ENCODE peak calls at places on chromosomes 5 and 9, in seven cellular contexts. One of them, this sample, is unnamed. For H3K4me1, the result is how much of the 10 kb centered on the place peaks cover.

GRCh38 chr9:121286688-121286972 is 18.7 kb downstream of the GSN start:
- DNase-seq in SK-N-SH: no peak
- DNase-seq in OCI-LY7: no peak
- DNase-seq in PC-3: no peak
- DNase-seq in hepatocyte: no peak
- DNase-seq in HCT116: no peak
- DNase-seq in GM23338: no peak
- DNase-seq in this sample: no peak

GRCh38 chr9:357560-357959 is 142.9 kb downstream of the DOCK8 start:
- DNase-seq in SK-N-SH: no peak
- DNase-seq in OCI-LY7: no peak
- DNase-seq in PC-3: no peak
- DNase-seq in hepatocyte: no peak
- DNase-seq in HCT116: no peak
- DNase-seq in GM23338: no peak
- DNase-seq in this sample: no peak

GRCh38 chr5:84191296-84191695 is 193.4 kb downstream of the EDIL3 start:
- DNase-seq in SK-N-SH: no peak
- DNase-seq in OCI-LY7: no peak
- DNase-seq in PC-3: no peak
- DNase-seq in hepatocyte: no peak
- DNase-seq in HCT116: no peak
- DNase-seq in GM23338: no peak
- DNase-seq in this sample: no peak

GRCh38 chr5:150523472-150524350 is 15.8 kb downstream of the NDST1 start:
- DNase-seq in SK-N-SH: peak
- DNase-seq in OCI-LY7: peak
- DNase-seq in PC-3: peak
- DNase-seq in hepatocyte: peak
- DNase-seq in HCT116: peak
- DNase-seq in GM23338: peak
- DNase-seq in this sample: peak

GRCh38 chr5:119017999-119018398 is 29.7 kb upstream of the DTWD2 start:
- DNase-seq in SK-N-SH: no peak
- DNase-seq in OCI-LY7: no peak
- DNase-seq in PC-3: peak
- DNase-seq in hepatocyte: no peak
- DNase-seq in HCT116: no peak
- DNase-seq in GM23338: no peak
- DNase-seq in this sample: no peak

GRCh38 chr5:35990941-35991592 is at the start of gene UGT3A1:
- DNase-seq in SK-N-SH: no peak
- DNase-seq in OCI-LY7: no peak
- DNase-seq in PC-3: no peak
- DNase-seq in hepatocyte: peak
- DNase-seq in HCT116: no peak
- DNase-seq in GM23338: peak
- DNase-seq in this sample: peak

GRCh38 chr5:33305530-33305929 is 135.2 kb upstream of the TARS1 start:
- DNase-seq in SK-N-SH: no peak
- DNase-seq in OCI-LY7: no peak
- DNase-seq in PC-3: no peak
- DNase-seq in hepatocyte: no peak
- DNase-seq in HCT116: no peak
- DNase-seq in GM23338: no peak
- DNase-seq in this sample: no peak

GRCh38 chr5:95961617-95962474 is at the start of gene ELL2:
- DNase-seq in SK-N-SH: peak
- DNase-seq in OCI-LY7: peak
- DNase-seq in PC-3: peak
- DNase-seq in hepatocyte: peak
- DNase-seq in HCT116: peak
- DNase-seq in GM23338: peak
- DNase-seq in this sample: peak

GRCh38 chr9:93522736-93523135 is 53.6 kb upstream of the PHF2 start:
- DNase-seq in SK-N-SH: no peak
- DNase-seq in OCI-LY7: no peak
- DNase-seq in PC-3: no peak
- DNase-seq in hepatocyte: no peak
- DNase-seq in HCT116: no peak
- DNase-seq in GM23338: no peak
- DNase-seq in this sample: no peak

DNA sequence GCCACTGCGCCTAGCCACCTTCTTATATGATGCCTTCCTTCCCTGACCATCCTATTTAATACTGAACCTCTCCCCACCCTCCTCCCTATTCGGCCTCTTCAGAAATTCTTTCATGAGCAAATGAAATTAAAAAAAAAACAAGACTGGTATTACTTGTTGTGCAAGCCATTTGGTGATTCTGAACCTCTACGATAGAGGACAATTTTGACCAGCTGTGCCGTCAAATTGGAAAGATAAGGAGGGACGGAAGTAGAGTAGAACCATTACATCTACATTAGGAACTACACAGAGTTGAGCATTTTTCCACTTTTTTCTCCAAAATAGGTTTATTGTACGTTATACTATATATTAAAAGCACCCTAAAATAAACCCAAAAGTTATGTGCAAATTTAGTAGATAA is 2.9 kb downstream of the DHX29 start:
- DNase-seq in SK-N-SH: no peak
- DNase-seq in OCI-LY7: no peak
- DNase-seq in PC-3: no peak
- DNase-seq in hepatocyte: no peak
- DNase-seq in HCT116: no peak
- DNase-seq in GM23338: no peak
- DNase-seq in this sample: no peak
- H3K4me1 ChIP-seq in SK-N-SH: under half
- H3K4me1 ChIP-seq in OCI-LY7: under half
- H3K4me1 ChIP-seq in PC-3: under half
- H3K4me1 ChIP-seq in hepatocyte: under half
- H3K4me1 ChIP-seq in HCT116: under half
- H3K4me1 ChIP-seq in GM23338: under half
- H3K4me1 ChIP-seq in this sample: under half

GRCh38 chr9:3332802-3333201 is 193.0 kb downstream of the RFX3 start:
- DNase-seq in SK-N-SH: no peak
- DNase-seq in OCI-LY7: no peak
- DNase-seq in PC-3: no peak
- DNase-seq in hepatocyte: no peak
- DNase-seq in HCT116: no peak
- DNase-seq in GM23338: no peak
- DNase-seq in this sample: peak
- TF ChIP-seq EZH2phosphoT487 in SK-N-SH: no peak
- TF ChIP-seq EZH2phosphoT487 in OCI-LY7: no peak
- TF ChIP-seq EZH2phosphoT487 in PC-3: no peak
- TF ChIP-seq EZH2phosphoT487 in hepatocyte: no peak
- TF ChIP-seq EZH2phosphoT487 in HCT116: no peak
- TF ChIP-seq EZH2phosphoT487 in GM23338: no peak
- TF ChIP-seq EZH2phosphoT487 in this sample: no peak

GRCh38 chr5:172486912-172487311 is 32.6 kb upstream of the SH3PXD2B start:
- DNase-seq in SK-N-SH: no peak
- DNase-seq in OCI-LY7: no peak
- DNase-seq in PC-3: no peak
- DNase-seq in hepatocyte: no peak
- DNase-seq in HCT116: no peak
- DNase-seq in GM23338: no peak
- DNase-seq in this sample: no peak

GRCh38 chr5:172488221-172488620 is 33.9 kb upstream of the SH3PXD2B start:
- DNase-seq in SK-N-SH: no peak
- DNase-seq in OCI-LY7: no peak
- DNase-seq in PC-3: no peak
- DNase-seq in hepatocyte: no peak
- DNase-seq in HCT116: no peak
- DNase-seq in GM23338: no peak
- DNase-seq in this sample: no peak

GRCh38 chr5:172485511-172486202 is 31.3 kb upstream of the SH3PXD2B start:
- DNase-seq in SK-N-SH: no peak
- DNase-seq in OCI-LY7: no peak
- DNase-seq in PC-3: no peak
- DNase-seq in hepatocyte: no peak
- DNase-seq in HCT116: no peak
- DNase-seq in GM23338: no peak
- DNase-seq in this sample: no peak

GRCh38 chr5:172486451-172486850 is 32.1 kb upstream of the SH3PXD2B start:
- DNase-seq in SK-N-SH: no peak
- DNase-seq in OCI-LY7: no peak
- DNase-seq in PC-3: no peak
- DNase-seq in hepatocyte: no peak
- DNase-seq in HCT116: no peak
- DNase-seq in GM23338: no peak
- DNase-seq in this sample: no peak

DNA sequence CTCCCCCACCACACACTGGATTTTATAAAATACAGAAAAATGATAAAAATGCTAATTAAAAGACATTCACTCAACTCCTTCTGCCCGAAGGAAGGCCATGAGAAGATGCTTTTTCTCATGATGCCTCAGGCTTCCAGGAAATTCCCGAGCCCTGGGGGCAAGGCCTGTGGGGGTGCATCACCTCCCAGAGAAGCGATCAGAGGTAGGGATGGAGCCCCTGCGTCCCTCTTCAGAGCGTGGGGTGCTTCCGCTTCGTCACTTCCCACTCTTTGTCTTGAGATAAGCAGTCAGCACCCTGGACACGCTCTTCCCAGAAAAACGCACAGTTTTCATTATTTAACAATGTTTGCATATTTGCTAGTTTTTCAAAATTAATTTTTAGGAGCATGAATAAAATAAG is 33.3 kb upstream of the SH3PXD2B start:
- DNase-seq in SK-N-SH: no peak
- DNase-seq in OCI-LY7: no peak
- DNase-seq in PC-3: no peak
- DNase-seq in hepatocyte: no peak
- DNase-seq in HCT116: no peak
- DNase-seq in GM23338: no peak
- DNase-seq in this sample: no peak
- TF ChIP-seq CTCF in SK-N-SH: no peak
- TF ChIP-seq CTCF in OCI-LY7: no peak
- TF ChIP-seq CTCF in PC-3: no peak
- TF ChIP-seq CTCF in hepatocyte: no peak
- TF ChIP-seq CTCF in HCT116: no peak
- TF ChIP-seq CTCF in GM23338: no peak
- TF ChIP-seq CTCF in this sample: no peak

GRCh38 chr9:14198544-14199510 is 115.1 kb downstream of the NFIB start:
- DNase-seq in SK-N-SH: peak
- DNase-seq in OCI-LY7: no peak
- DNase-seq in PC-3: no peak
- DNase-seq in hepatocyte: no peak
- DNase-seq in HCT116: no peak
- DNase-seq in GM23338: peak
- DNase-seq in this sample: peak
- H3K4me1 ChIP-seq in SK-N-SH: under half
- H3K4me1 ChIP-seq in OCI-LY7: under half
- H3K4me1 ChIP-seq in PC-3: under half
- H3K4me1 ChIP-seq in hepatocyte: under half
- H3K4me1 ChIP-seq in HCT116: under half
- H3K4me1 ChIP-seq in GM23338: under half
- H3K4me1 ChIP-seq in this sample: under half

GRCh38 chr5:77994943-77995342 is 218.8 kb upstream of the TBCA start:
- DNase-seq in SK-N-SH: no peak
- DNase-seq in OCI-LY7: no peak
- DNase-seq in PC-3: no peak
- DNase-seq in hepatocyte: no peak
- DNase-seq in HCT116: no peak
- DNase-seq in GM23338: no peak
- DNase-seq in this sample: no peak
- TF ChIP-seq EZH2phosphoT487 in SK-N-SH: no peak
- TF ChIP-seq EZH2phosphoT487 in OCI-LY7: no peak
- TF ChIP-seq EZH2phosphoT487 in PC-3: no peak
- TF ChIP-seq EZH2phosphoT487 in hepatocyte: no peak
- TF ChIP-seq EZH2phosphoT487 in HCT116: no peak
- TF ChIP-seq EZH2phosphoT487 in GM23338: no peak
- TF ChIP-seq EZH2phosphoT487 in this sample: no peak

DNA sequence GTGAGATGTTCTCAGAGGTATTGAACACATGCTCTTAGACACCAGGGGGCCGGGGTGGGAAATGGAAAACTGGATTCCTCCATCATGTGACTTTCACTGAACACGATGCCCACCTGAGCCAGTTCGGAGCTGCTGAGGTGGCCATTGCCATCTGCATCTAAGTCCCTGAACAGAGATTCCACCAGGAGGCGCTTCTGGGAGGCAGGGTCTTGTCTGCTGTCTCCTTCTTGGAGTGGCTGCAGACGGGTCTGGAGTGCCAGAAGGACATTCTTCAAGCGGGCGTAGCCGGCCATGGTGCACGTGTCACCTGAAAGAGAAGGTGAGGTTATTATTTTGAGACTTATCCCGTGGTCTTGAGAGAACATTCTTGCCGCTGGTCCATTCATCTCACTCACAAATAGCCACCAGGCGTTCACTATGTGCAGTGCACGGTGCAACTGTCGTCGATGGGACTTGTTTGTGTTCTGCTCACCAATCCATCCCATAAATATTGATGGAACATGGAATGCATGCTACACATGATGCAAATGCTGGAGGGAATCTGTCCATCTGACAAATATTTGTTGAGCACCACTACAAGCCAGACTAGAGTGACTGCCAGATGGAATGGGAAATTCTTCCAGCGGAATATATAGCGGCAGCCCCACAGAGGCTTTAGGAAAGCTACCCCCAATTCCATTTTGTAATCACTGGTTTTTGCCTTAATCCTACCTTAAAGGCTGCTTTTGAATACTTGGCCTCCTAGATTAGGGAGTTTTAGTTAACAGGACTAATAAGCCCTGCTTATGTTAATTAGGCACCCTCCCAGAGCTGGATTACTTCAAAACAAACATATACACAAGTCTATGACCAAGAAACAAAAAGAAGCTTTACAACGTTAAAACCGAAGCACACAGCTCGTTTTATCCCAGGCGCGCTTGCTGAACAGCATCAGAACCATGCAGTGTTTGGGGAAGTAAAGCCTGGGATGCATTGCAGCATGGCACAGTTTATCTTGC is 264.8 kb downstream of the HSPA4 start:
- DNase-seq in SK-N-SH: no peak
- DNase-seq in OCI-LY7: peak
- DNase-seq in PC-3: peak
- DNase-seq in hepatocyte: peak
- DNase-seq in HCT116: peak
- DNase-seq in GM23338: peak
- DNase-seq in this sample: peak
- TF ChIP-seq CTCF in SK-N-SH: peak
- TF ChIP-seq CTCF in OCI-LY7: peak
- TF ChIP-seq CTCF in PC-3: peak
- TF ChIP-seq CTCF in hepatocyte: peak
- TF ChIP-seq CTCF in HCT116: peak
- TF ChIP-seq CTCF in GM23338: peak
- TF ChIP-seq CTCF in this sample: peak

DNA sequence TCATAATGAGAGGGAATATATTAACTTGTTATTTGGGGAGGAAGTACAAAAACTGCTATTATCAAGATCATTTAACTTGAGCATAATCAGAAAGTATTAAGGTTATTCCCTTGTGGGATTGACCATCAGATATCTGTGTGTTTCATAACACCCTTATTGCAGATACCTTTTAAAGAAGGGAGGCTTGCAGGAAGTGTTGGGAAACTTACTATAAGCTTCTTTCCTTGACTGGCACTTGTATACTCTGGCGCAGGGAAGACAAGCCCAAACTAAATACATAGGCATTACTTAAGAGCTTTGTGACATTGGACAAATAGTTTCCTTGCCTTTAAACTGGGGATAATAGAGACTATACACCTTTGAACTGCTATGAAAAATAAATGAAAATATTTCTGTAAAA is 50.9 kb downstream of the PIK3R1 start:
- DNase-seq in SK-N-SH: no peak
- DNase-seq in OCI-LY7: no peak
- DNase-seq in PC-3: no peak
- DNase-seq in hepatocyte: no peak
- DNase-seq in HCT116: no peak
- DNase-seq in GM23338: no peak
- DNase-seq in this sample: no peak
- H3K4me1 ChIP-seq in SK-N-SH: under half
- H3K4me1 ChIP-seq in OCI-LY7: under half
- H3K4me1 ChIP-seq in PC-3: under half
- H3K4me1 ChIP-seq in hepatocyte: half or more
- H3K4me1 ChIP-seq in HCT116: under half
- H3K4me1 ChIP-seq in GM23338: under half
- H3K4me1 ChIP-seq in this sample: under half

GRCh38 chr5:73826301-73826700 is 200.3 kb downstream of the ARHGEF28 start:
- DNase-seq in SK-N-SH: no peak
- DNase-seq in OCI-LY7: no peak
- DNase-seq in PC-3: no peak
- DNase-seq in hepatocyte: no peak
- DNase-seq in HCT116: no peak
- DNase-seq in GM23338: no peak
- DNase-seq in this sample: no peak
- TF ChIP-seq EZH2phosphoT487 in SK-N-SH: no peak
- TF ChIP-seq EZH2phosphoT487 in OCI-LY7: no peak
- TF ChIP-seq EZH2phosphoT487 in PC-3: no peak
- TF ChIP-seq EZH2phosphoT487 in hepatocyte: no peak
- TF ChIP-seq EZH2phosphoT487 in HCT116: no peak
- TF ChIP-seq EZH2phosphoT487 in GM23338: no peak
- TF ChIP-seq EZH2phosphoT487 in this sample: no peak

This sample was measured in neural progenitor cell.